ENCODE peak calls at places on chromosomes 5 and 9, in six cellular contexts. S is PC-3, Q is neural progenitor cell, N is GM23248, O is SK-N-SH, P is MM.1S. U is an unnamed sample.

GRCh38 chr9:133924453-133924852 is 67.7 kb downstream of the VAV2 start:
- DNase-seq in S (no peak), Q (no peak), N (no peak), O (no peak), P (no peak), U (no peak)

GRCh38 chr9:131539223-131539923 is 6.0 kb upstream of the PRRT1B start:
- DNase-seq in S (no peak), Q (no peak), N (no peak), O (no peak), P (no peak), U (no peak)

GRCh38 chr5:138974227-138975063 is 99.3 kb upstream of the LRRTM2 start:
- DNase-seq in S (no peak), Q (peak; percentile 34), N (peak; percentile 87), O (no peak), P (no peak), U (no peak)

GRCh38 chr9:37028425-37029031 is 5.5 kb downstream of the PAX5 start:
- DNase-seq in S (no peak), Q (peak; percentile 40), N (no peak), O (no peak), P (no peak), U (no peak)

GRCh38 chr9:137972988-137973470 is 95.4 kb downstream of the CACNA1B start:
- DNase-seq in S (no peak), Q (no peak), N (no peak), O (peak; percentile 12), P (no peak), U (no peak)

GRCh38 chr5:158751961-158752655 is 347.6 kb downstream of the EBF1 start:
- DNase-seq in S (no peak), Q (no peak), N (peak; percentile 15), O (no peak), P (no peak), U (no peak)

GRCh38 chr9:137974746-137975526 is 97.4 kb downstream of the CACNA1B start:
- DNase-seq in S (no peak), Q (no peak), N (no peak), O (no peak), P (no peak), U (no peak)

GRCh38 chr5:7533941-7534340 is 138.0 kb downstream of the ADCY2 start:
- DNase-seq in S (no peak), Q (no peak), N (no peak), O (no peak), P (no peak), U (no peak)

GRCh38 chr9:86788456-86788855 is 158.8 kb downstream of the GAS1 start:
- DNase-seq in S (no peak), Q (no peak), N (peak; percentile 45), O (no peak), P (no peak), U (no peak)

GRCh38 chr5:120240716-120241115 is 223.4 kb upstream of the PRR16 start:
- DNase-seq in S (no peak), Q (no peak), N (no peak), O (no peak), P (no peak), U (no peak)

GRCh38 chr9:20981486-20981885 is 50.0 kb downstream of the HACD4 start:
- DNase-seq in S (peak; percentile 75), Q (no peak), N (peak; percentile 74), O (no peak), P (no peak), U (no peak)

GRCh38 chr9:1530681-1531080 is 480.5 kb downstream of the DMRT2 start:
- DNase-seq in S (no peak), Q (no peak), N (no peak), O (no peak), P (no peak), U (no peak)

GRCh38 chr5:76724871-76725270 is 8.9 kb downstream of the F2R start:
- DNase-seq in S (no peak), Q (no peak), N (peak; percentile 62), O (no peak), P (no peak), U (no peak)

GRCh38 chr5:148343603-148344230 is 8.4 kb downstream of the SPINK9 start:
- DNase-seq in S (no peak), Q (no peak), N (no peak), O (no peak), P (no peak), U (no peak)

GRCh38 chr9:14063799-14064198 is 250.1 kb downstream of the NFIB start:
- DNase-seq in S (no peak), Q (no peak), N (no peak), O (no peak), P (no peak), U (no peak)

GRCh38 chr9:132163457-132163875 is 1.6 kb downstream of the NTNG2 start:
- DNase-seq in S (no peak), Q (peak; percentile 65), N (peak; percentile 68), O (peak; percentile 67), P (no peak), U (no peak)

GRCh38 chr5:96159076-96159475 is 197.4 kb upstream of the ELL2 start:
- DNase-seq in S (no peak), Q (no peak), N (no peak), O (no peak), P (no peak), U (no peak)

GRCh38 chr9:97748525-97748924 is 51.4 kb upstream of the XPA start:
- DNase-seq in S (no peak), Q (no peak), N (no peak), O (no peak), P (no peak), U (no peak)

GRCh38 chr9:106860731-106861584 is 2.0 kb upstream of the ZNF462 start:
- DNase-seq in S (peak; percentile 55), Q (peak; percentile 85), N (peak; percentile 54), O (peak; percentile 65), P (no peak), U (no peak)

GRCh38 chr9:76255781-76256455 is 138.3 kb downstream of the RFK start:
- DNase-seq in S (no peak), Q (no peak), N (peak; percentile 98), O (no peak), P (no peak), U (no peak)

GRCh38 chr5:1506242-1507015 is 17.3 kb downstream of the LPCAT1 start:
- DNase-seq in S (no peak), Q (no peak), N (no peak), O (no peak), P (no peak), U (no peak)

GRCh38 chr5:103461223-103461622 is 101.4 kb downstream of the NUDT12 start:
- DNase-seq in S (peak; percentile 93), Q (no peak), N (peak; percentile 71), O (no peak), P (no peak), U (peak; percentile 16)

GRCh38 chr9:72065076-72065475 is 4.7 kb upstream of the C9orf57 start:
- DNase-seq in S (peak; percentile 37), Q (no peak), N (no peak), O (no peak), P (no peak), U (no peak)

GRCh38 chr5:33284681-33285080 is 156.1 kb upstream of the TARS1 start:
- DNase-seq in S (no peak), Q (no peak), N (no peak), O (no peak), P (no peak), U (no peak)

GRCh38 chr9:95494022-95494415 is 22.8 kb downstream of the PTCH1 start:
- DNase-seq in S (peak; percentile 66), Q (no peak), N (no peak), O (peak; percentile 94), P (peak; percentile 87), U (no peak)

GRCh38 chr5:134466241-134467069 is 54.8 kb upstream of the CDKN2AIPNL start:
- DNase-seq in S (peak; percentile 92), Q (peak; percentile 82), N (peak; percentile 77), O (peak; percentile 83), P (no peak), U (peak; percentile 80)

GRCh38 chr9:16136961-16137360 is 584.1 kb downstream of the CCDC171 start:
- DNase-seq in S (no peak), Q (no peak), N (peak; percentile 87), O (no peak), P (no peak), U (no peak)

GRCh38 chr9:135030711-135031245 is 56.7 kb upstream of the OLFM1 start:
- DNase-seq in S (no peak), Q (no peak), N (no peak), O (no peak), P (no peak), U (no peak)

GRCh38 chr5:9513825-9514224 is 32.0 kb downstream of the SEMA5A start:
- DNase-seq in S (peak; percentile 68), Q (peak; percentile 47), N (peak; percentile 68), O (no peak), P (no peak), U (no peak)
- TF ChIP-seq EZH2phosphoT487 in S (no peak), Q (no peak), N (no peak), O (no peak), P (no peak), U (no peak)

GRCh38 chr5:81233080-81233634 is at the start of gene CKMT2:
- DNase-seq in S (no peak), Q (peak; percentile 67), N (peak; percentile 46), O (no peak), P (no peak), U (no peak)
- H3K9ac ChIP-seq in S (no peak within 1 kb of the TSS), Q (no peak within 1 kb of the TSS), N (no peak within 1 kb of the TSS), O (no peak within 1 kb of the TSS), P (no peak within 1 kb of the TSS), U (no peak within 1 kb of the TSS)

GRCh38 chr5:111563041-111563822 is 50.9 kb upstream of the STARD4 start:
- DNase-seq in S (no peak), Q (no peak), N (peak; percentile 46), O (no peak), P (no peak), U (no peak)
- TF ChIP-seq EZH2phosphoT487 in S (no peak), Q (no peak), N (no peak), O (no peak), P (no peak), U (no peak)

GRCh38 chr5:126846756-126847155 is 69.8 kb downstream of the LMNB1 start:
- DNase-seq in S (no peak), Q (no peak), N (no peak), O (peak; percentile 72), P (no peak), U (no peak)
- H3K9ac ChIP-seq in S (no peak overlapping the region), Q (no peak overlapping the region), N (no peak overlapping the region), O (no peak overlapping the region), P (no peak overlapping the region), U (no peak overlapping the region)

DNA sequence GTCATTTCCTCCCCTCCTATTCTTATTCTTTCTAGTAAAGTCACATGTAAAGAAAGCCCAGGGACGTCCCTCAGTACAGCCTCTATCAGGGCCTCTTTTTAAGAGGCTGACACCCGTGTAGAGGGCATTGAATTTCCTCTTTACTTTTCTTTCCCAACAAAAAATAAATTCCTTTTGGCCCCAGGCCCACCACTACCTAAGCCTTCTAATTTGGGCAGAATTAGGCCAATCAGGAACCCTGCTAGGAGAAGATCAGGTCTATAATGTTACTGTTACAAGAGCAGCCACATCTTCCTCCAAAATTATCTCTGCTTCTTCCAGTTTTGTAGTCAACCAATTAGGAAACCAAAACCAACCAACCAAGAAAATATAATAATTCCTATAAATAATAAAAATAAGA is 189.6 kb upstream of the NREP start:
- DNase-seq in S (no peak), Q (no peak), N (no peak), O (no peak), P (no peak), U (no peak)
- TF ChIP-seq EZH2phosphoT487 in S (no peak), Q (no peak), N (no peak), O (no peak), P (no peak), U (no peak)

U was measured in HCT116.